ENCODE peak calls at places on chromosomes 13 and 19, in eight cellular contexts. One of them, this sample, is unnamed.

GRCh38 chr19:39802958-39803357 is 24.3 kb downstream of the LEUTX start:
- DNase-seq in neural progenitor cell: peak; percentile 3
- DNase-seq in pancreas: no peak
- DNase-seq in T follicular helper cell: no peak
- DNase-seq in NT2/D1: no peak
- DNase-seq in fibroblast of lung: peak; percentile 1
- DNase-seq in COR-L47: no peak
- DNase-seq in activated naive CD8-positive, alpha-beta T cell treated with anti-CD3 and anti-CD28 coated beads, Interleukin-2, amount 50 U/mL, for 24 hours: no peak
- DNase-seq in this sample: no peak

GRCh38 chr19:48218964-48219363 is 36.7 kb downstream of the CARD8 start:
- DNase-seq in pancreas: no peak
- DNase-seq in T follicular helper cell: no peak
- DNase-seq in activated naive CD8-positive, alpha-beta T cell treated with anti-CD3 and anti-CD28 coated beads, Interleukin-2, amount 50 U/mL, for 24 hours: no peak
- DNase-seq in neural progenitor cell: no peak
- DNase-seq in COR-L47: no peak
- DNase-seq in fibroblast of lung: no peak
- DNase-seq in NT2/D1: no peak
- DNase-seq in this sample: peak; percentile 60

GRCh38 chr19:3118232-3119070 is 17.4 kb upstream of the GNA15 start:
- DNase-seq in T follicular helper cell: no peak
- DNase-seq in fibroblast of lung: no peak
- DNase-seq in activated naive CD8-positive, alpha-beta T cell treated with anti-CD3 and anti-CD28 coated beads, Interleukin-2, amount 50 U/mL, for 24 hours: no peak
- DNase-seq in NT2/D1: no peak
- DNase-seq in pancreas: peak; percentile 27
- DNase-seq in neural progenitor cell: no peak
- DNase-seq in COR-L47: no peak
- DNase-seq in this sample: no peak

GRCh38 chr13:113629814-113630213 is 28.2 kb downstream of the ATP4B start:
- DNase-seq in NT2/D1: no peak
- DNase-seq in pancreas: peak; percentile 5
- DNase-seq in fibroblast of lung: no peak
- DNase-seq in activated naive CD8-positive, alpha-beta T cell treated with anti-CD3 and anti-CD28 coated beads, Interleukin-2, amount 50 U/mL, for 24 hours: no peak
- DNase-seq in COR-L47: no peak
- DNase-seq in T follicular helper cell: no peak
- DNase-seq in neural progenitor cell: no peak
- DNase-seq in this sample: no peak

GRCh38 chr19:8396563-8397203 is 6.5 kb downstream of the RAB11B start:
- DNase-seq in fibroblast of lung: peak; percentile 53
- DNase-seq in COR-L47: no peak
- DNase-seq in NT2/D1: peak; percentile 28
- DNase-seq in T follicular helper cell: peak; percentile 56
- DNase-seq in pancreas: peak; percentile 70
- DNase-seq in activated naive CD8-positive, alpha-beta T cell treated with anti-CD3 and anti-CD28 coated beads, Interleukin-2, amount 50 U/mL, for 24 hours: peak; percentile 84
- DNase-seq in neural progenitor cell: peak; percentile 67
- DNase-seq in this sample: peak; percentile 74

GRCh38 chr19:56272448-56272847 is at the start of gene EDDM13:
- DNase-seq in activated naive CD8-positive, alpha-beta T cell treated with anti-CD3 and anti-CD28 coated beads, Interleukin-2, amount 50 U/mL, for 24 hours: no peak
- DNase-seq in neural progenitor cell: no peak
- DNase-seq in NT2/D1: no peak
- DNase-seq in pancreas: no peak
- DNase-seq in fibroblast of lung: no peak
- DNase-seq in T follicular helper cell: no peak
- DNase-seq in COR-L47: peak; percentile 54
- DNase-seq in this sample: peak; percentile 45

GRCh38 chr13:42395066-42395821 is 123.3 kb downstream of the AKAP11 start:
- DNase-seq in neural progenitor cell: no peak
- DNase-seq in activated naive CD8-positive, alpha-beta T cell treated with anti-CD3 and anti-CD28 coated beads, Interleukin-2, amount 50 U/mL, for 24 hours: peak; percentile 54
- DNase-seq in pancreas: no peak
- DNase-seq in T follicular helper cell: no peak
- DNase-seq in NT2/D1: no peak
- DNase-seq in fibroblast of lung: no peak
- DNase-seq in COR-L47: no peak
- DNase-seq in this sample: no peak

GRCh38 chr13:64314286-64314685 is 2898.6 kb upstream of the PCDH20 start:
- DNase-seq in activated naive CD8-positive, alpha-beta T cell treated with anti-CD3 and anti-CD28 coated beads, Interleukin-2, amount 50 U/mL, for 24 hours: no peak
- DNase-seq in neural progenitor cell: no peak
- DNase-seq in COR-L47: no peak
- DNase-seq in fibroblast of lung: peak; percentile 40
- DNase-seq in NT2/D1: no peak
- DNase-seq in T follicular helper cell: no peak
- DNase-seq in pancreas: no peak
- DNase-seq in this sample: no peak

GRCh38 chr13:78137404-78138142 is 218.9 kb upstream of the EDNRB start:
- DNase-seq in activated naive CD8-positive, alpha-beta T cell treated with anti-CD3 and anti-CD28 coated beads, Interleukin-2, amount 50 U/mL, for 24 hours: no peak
- DNase-seq in COR-L47: peak; percentile 44
- DNase-seq in NT2/D1: peak; percentile 63
- DNase-seq in T follicular helper cell: no peak
- DNase-seq in neural progenitor cell: peak; percentile 84
- DNase-seq in fibroblast of lung: peak; percentile 78
- DNase-seq in pancreas: no peak
- DNase-seq in this sample: peak; percentile 73

GRCh38 chr13:41694902-41695301 is 237.6 kb downstream of the RGCC start:
- DNase-seq in activated naive CD8-positive, alpha-beta T cell treated with anti-CD3 and anti-CD28 coated beads, Interleukin-2, amount 50 U/mL, for 24 hours: no peak
- DNase-seq in neural progenitor cell: no peak
- DNase-seq in fibroblast of lung: peak; percentile 98
- DNase-seq in T follicular helper cell: no peak
- DNase-seq in pancreas: peak; percentile 27
- DNase-seq in COR-L47: no peak
- DNase-seq in NT2/D1: no peak
- DNase-seq in this sample: peak; percentile 94

GRCh38 chr13:41900918-41901317 is 60.0 kb downstream of the VWA8 start:
- DNase-seq in NT2/D1: no peak
- DNase-seq in fibroblast of lung: no peak
- DNase-seq in activated naive CD8-positive, alpha-beta T cell treated with anti-CD3 and anti-CD28 coated beads, Interleukin-2, amount 50 U/mL, for 24 hours: no peak
- DNase-seq in pancreas: no peak
- DNase-seq in T follicular helper cell: no peak
- DNase-seq in COR-L47: no peak
- DNase-seq in neural progenitor cell: no peak
- DNase-seq in this sample: no peak